ENCODE peak calls at places on chromosomes 6 and 20, in six cellular contexts. One of them, this sample, is unnamed.

GRCh38 chr6:8652710-8653109 is 217.4 kb upstream of the SLC35B3 start:
- DNase-seq in heart left ventricle: no peak
- DNase-seq in cardiac fibroblast: no peak
- DNase-seq in neural progenitor cell: no peak
- DNase-seq in HL-60: no peak
- DNase-seq in left ventricle myocardium inferior: no peak
- DNase-seq in this sample: no peak

GRCh38 chr6:139879823-139880356 is 505.4 kb upstream of the CITED2 start:
- DNase-seq in heart left ventricle: no peak
- DNase-seq in cardiac fibroblast: no peak
- DNase-seq in neural progenitor cell: no peak
- DNase-seq in HL-60: no peak
- DNase-seq in left ventricle myocardium inferior: no peak
- DNase-seq in this sample: no peak

GRCh38 chr6:13573669-13574110 is 711 bp upstream of the SIRT5 start:
- DNase-seq in heart left ventricle: peak
- DNase-seq in cardiac fibroblast: peak
- DNase-seq in neural progenitor cell: peak
- DNase-seq in HL-60: peak
- DNase-seq in left ventricle myocardium inferior: peak
- DNase-seq in this sample: no peak

GRCh38 chr6:1379026-1379809 is 10.2 kb upstream of the FOXF2 start:
- DNase-seq in heart left ventricle: no peak
- DNase-seq in cardiac fibroblast: no peak
- DNase-seq in neural progenitor cell: peak
- DNase-seq in HL-60: no peak
- DNase-seq in left ventricle myocardium inferior: no peak
- DNase-seq in this sample: peak

GRCh38 chr6:11645016-11645415 is 107.5 kb downstream of the TMEM170B start:
- DNase-seq in heart left ventricle: no peak
- DNase-seq in cardiac fibroblast: peak
- DNase-seq in neural progenitor cell: no peak
- DNase-seq in HL-60: no peak
- DNase-seq in left ventricle myocardium inferior: no peak
- DNase-seq in this sample: no peak

GRCh38 chr6:21587182-21587924 is 6.2 kb upstream of the SOX4 start:
- DNase-seq in heart left ventricle: peak
- DNase-seq in cardiac fibroblast: peak
- DNase-seq in neural progenitor cell: peak
- DNase-seq in HL-60: peak
- DNase-seq in left ventricle myocardium inferior: peak
- DNase-seq in this sample: peak

GRCh38 chr6:92495246-92495645 is 924.1 kb downstream of the EPHA7 start:
- DNase-seq in heart left ventricle: no peak
- DNase-seq in cardiac fibroblast: peak
- DNase-seq in neural progenitor cell: no peak
- DNase-seq in HL-60: no peak
- DNase-seq in left ventricle myocardium inferior: no peak
- DNase-seq in this sample: no peak

GRCh38 chr6:74654296-74654695 is 551.6 kb downstream of the COL12A1 start:
- DNase-seq in heart left ventricle: no peak
- DNase-seq in cardiac fibroblast: no peak
- DNase-seq in neural progenitor cell: no peak
- DNase-seq in HL-60: no peak
- DNase-seq in left ventricle myocardium inferior: no peak
- DNase-seq in this sample: no peak

GRCh38 chr20:11755071-11755881 is 162.4 kb upstream of the BTBD3 start:
- DNase-seq in heart left ventricle: no peak
- DNase-seq in cardiac fibroblast: peak
- DNase-seq in neural progenitor cell: peak
- DNase-seq in HL-60: no peak
- DNase-seq in left ventricle myocardium inferior: no peak
- DNase-seq in this sample: no peak

GRCh38 chr20:37729909-37730308 is 36.1 kb downstream of the CTNNBL1 start:
- DNase-seq in heart left ventricle: no peak
- DNase-seq in cardiac fibroblast: peak
- DNase-seq in neural progenitor cell: no peak
- DNase-seq in HL-60: no peak
- DNase-seq in left ventricle myocardium inferior: no peak
- DNase-seq in this sample: no peak

GRCh38 chr6:170459451-170459850 is 93.7 kb downstream of the PSMB1 start:
- DNase-seq in heart left ventricle: no peak
- DNase-seq in cardiac fibroblast: peak
- DNase-seq in neural progenitor cell: no peak
- DNase-seq in HL-60: no peak
- DNase-seq in left ventricle myocardium inferior: no peak
- DNase-seq in this sample: no peak

GRCh38 chr20:17533396-17533795 is 2.2 kb upstream of the BFSP1 start:
- DNase-seq in heart left ventricle: no peak
- DNase-seq in cardiac fibroblast: peak
- DNase-seq in neural progenitor cell: peak
- DNase-seq in HL-60: peak
- DNase-seq in left ventricle myocardium inferior: no peak
- DNase-seq in this sample: peak

GRCh38 chr6:150316936-150317335 is 51.9 kb upstream of the IYD start:
- DNase-seq in heart left ventricle: no peak
- DNase-seq in cardiac fibroblast: no peak
- DNase-seq in neural progenitor cell: no peak
- DNase-seq in HL-60: no peak
- DNase-seq in left ventricle myocardium inferior: no peak
- DNase-seq in this sample: no peak

GRCh38 chr6:9192405-9192909 is 757.1 kb upstream of the SLC35B3 start:
- DNase-seq in heart left ventricle: no peak
- DNase-seq in cardiac fibroblast: no peak
- DNase-seq in neural progenitor cell: no peak
- DNase-seq in HL-60: no peak
- DNase-seq in left ventricle myocardium inferior: no peak
- DNase-seq in this sample: no peak

GRCh38 chr6:40477246-40478126 is 109.7 kb downstream of the LRFN2 start:
- DNase-seq in heart left ventricle: no peak
- DNase-seq in cardiac fibroblast: no peak
- DNase-seq in neural progenitor cell: peak
- DNase-seq in HL-60: no peak
- DNase-seq in left ventricle myocardium inferior: no peak
- DNase-seq in this sample: peak

GRCh38 chr6:131061041-131061770 is 1.8 kb downstream of the EPB41L2 start:
- DNase-seq in heart left ventricle: no peak
- DNase-seq in cardiac fibroblast: peak
- DNase-seq in neural progenitor cell: peak
- DNase-seq in HL-60: no peak
- DNase-seq in left ventricle myocardium inferior: no peak
- DNase-seq in this sample: no peak

GRCh38 chr6:54366647-54367327 is 58.5 kb downstream of the TINAG start:
- DNase-seq in heart left ventricle: no peak
- DNase-seq in cardiac fibroblast: peak
- DNase-seq in neural progenitor cell: no peak
- DNase-seq in HL-60: no peak
- DNase-seq in left ventricle myocardium inferior: no peak
- DNase-seq in this sample: no peak

GRCh38 chr20:54535045-54535444 is 59.7 kb downstream of the DOK5 start:
- DNase-seq in heart left ventricle: no peak
- DNase-seq in cardiac fibroblast: no peak
- DNase-seq in neural progenitor cell: no peak
- DNase-seq in HL-60: peak
- DNase-seq in left ventricle myocardium inferior: no peak
- DNase-seq in this sample: no peak

GRCh38 chr6:42722497-42722896 is at the start of gene PRPH2:
- DNase-seq in heart left ventricle: no peak
- DNase-seq in cardiac fibroblast: no peak
- DNase-seq in neural progenitor cell: no peak
- DNase-seq in HL-60: no peak
- DNase-seq in left ventricle myocardium inferior: no peak
- DNase-seq in this sample: peak

GRCh38 chr20:16824664-16825063 is 76.5 kb downstream of the OTOR start:
- DNase-seq in heart left ventricle: no peak
- DNase-seq in cardiac fibroblast: no peak
- DNase-seq in neural progenitor cell: no peak
- DNase-seq in HL-60: no peak
- DNase-seq in left ventricle myocardium inferior: no peak
- DNase-seq in this sample: no peak

GRCh38 chr6:125789576-125790402 is 971 bp upstream of the NCOA7 start:
- DNase-seq in heart left ventricle: peak
- DNase-seq in cardiac fibroblast: peak
- DNase-seq in neural progenitor cell: peak
- DNase-seq in HL-60: peak
- DNase-seq in left ventricle myocardium inferior: peak
- DNase-seq in this sample: peak

GRCh38 chr20:4151342-4151741 is 136.0 kb upstream of the RNF24 start:
- DNase-seq in heart left ventricle: no peak
- DNase-seq in cardiac fibroblast: no peak
- DNase-seq in neural progenitor cell: no peak
- DNase-seq in HL-60: no peak
- DNase-seq in left ventricle myocardium inferior: no peak
- DNase-seq in this sample: no peak

GRCh38 chr6:161418458-161418945 is 144.6 kb upstream of the AGPAT4 start:
- DNase-seq in heart left ventricle: peak
- DNase-seq in cardiac fibroblast: peak
- DNase-seq in neural progenitor cell: peak
- DNase-seq in HL-60: peak
- DNase-seq in left ventricle myocardium inferior: no peak
- DNase-seq in this sample: peak

GRCh38 chr6:11427827-11428245 is 109.7 kb upstream of the TMEM170B start:
- DNase-seq in heart left ventricle: no peak
- DNase-seq in cardiac fibroblast: no peak
- DNase-seq in neural progenitor cell: no peak
- DNase-seq in HL-60: no peak
- DNase-seq in left ventricle myocardium inferior: no peak
- DNase-seq in this sample: no peak

GRCh38 chr6:170292778-170293164 is 1.9 kb upstream of the DLL1 start:
- DNase-seq in heart left ventricle: no peak
- DNase-seq in cardiac fibroblast: no peak
- DNase-seq in neural progenitor cell: peak
- DNase-seq in HL-60: no peak
- DNase-seq in left ventricle myocardium inferior: no peak
- DNase-seq in this sample: no peak

GRCh38 chr20:10111144-10111771 is 76.5 kb downstream of the ANKEF1 start:
- DNase-seq in heart left ventricle: no peak
- DNase-seq in cardiac fibroblast: no peak
- DNase-seq in neural progenitor cell: no peak
- DNase-seq in HL-60: no peak
- DNase-seq in left ventricle myocardium inferior: no peak
- DNase-seq in this sample: no peak

GRCh38 chr20:63471719-63472158 is 716 bp downstream of the KCNQ2 start:
- DNase-seq in heart left ventricle: no peak
- DNase-seq in cardiac fibroblast: no peak
- DNase-seq in neural progenitor cell: peak
- DNase-seq in HL-60: no peak
- DNase-seq in left ventricle myocardium inferior: no peak
- DNase-seq in this sample: no peak
- H3K4me3 ChIP-seq in heart left ventricle: no peak
- H3K4me3 ChIP-seq in cardiac fibroblast: no peak
- H3K4me3 ChIP-seq in neural progenitor cell: peak
- H3K4me3 ChIP-seq in HL-60: no peak
- H3K4me3 ChIP-seq in left ventricle myocardium inferior: peak
- H3K4me3 ChIP-seq in this sample: peak

GRCh38 chr6:151738960-151739359 is 68.5 kb upstream of the ESR1 start:
- DNase-seq in heart left ventricle: no peak
- DNase-seq in cardiac fibroblast: no peak
- DNase-seq in neural progenitor cell: no peak
- DNase-seq in HL-60: no peak
- DNase-seq in left ventricle myocardium inferior: no peak
- DNase-seq in this sample: no peak
- TF ChIP-seq CTCF in heart left ventricle: no peak
- TF ChIP-seq CTCF in cardiac fibroblast: no peak
- TF ChIP-seq CTCF in neural progenitor cell: no peak
- TF ChIP-seq CTCF in HL-60: no peak
- TF ChIP-seq CTCF in left ventricle myocardium inferior: no peak
- TF ChIP-seq CTCF in this sample: no peak

DNA sequence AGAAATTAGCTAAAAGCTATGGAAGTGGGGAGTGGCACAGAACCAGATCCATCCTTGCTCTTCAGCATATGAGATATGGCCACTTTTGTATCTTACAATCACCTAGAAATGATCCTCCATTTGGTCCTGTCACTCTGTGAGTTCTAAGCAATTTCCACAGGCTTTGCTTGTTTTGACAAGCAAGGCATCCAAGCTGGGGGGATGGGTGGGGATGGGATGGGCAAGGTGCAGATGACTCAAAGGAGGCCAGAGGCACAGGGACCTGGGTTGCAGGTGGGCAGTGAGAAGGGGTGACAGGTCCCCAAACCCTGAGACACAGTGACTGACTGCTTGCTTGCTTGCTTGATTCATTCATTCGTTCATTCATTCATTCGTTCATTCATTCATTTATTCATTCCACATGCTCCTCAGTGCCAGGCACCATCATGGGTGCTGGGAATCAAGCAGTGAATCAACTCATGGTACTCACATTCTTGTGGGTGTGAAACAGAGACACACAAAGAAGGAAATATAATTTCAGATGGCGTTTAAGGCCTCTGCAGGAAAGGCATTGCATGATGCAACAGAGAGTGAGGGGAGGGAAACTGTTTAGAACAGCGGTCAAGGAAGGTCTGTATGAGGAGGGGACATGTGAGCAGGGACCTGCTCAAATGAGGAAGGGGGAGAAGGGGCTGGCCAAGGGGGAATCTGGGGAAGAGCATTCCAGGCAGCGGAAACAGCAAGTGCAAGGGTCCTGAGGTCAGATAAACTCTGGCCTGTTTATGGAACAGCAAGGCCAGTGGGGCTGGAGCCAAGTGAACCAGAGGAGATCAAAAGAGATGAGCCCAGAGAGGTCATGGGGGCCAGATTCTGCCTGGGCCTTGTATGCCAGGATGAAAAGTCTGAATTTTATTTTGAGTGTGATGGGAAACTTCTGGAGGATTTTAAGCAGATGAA is 3.4 kb downstream of the KCNB1 start:
- DNase-seq in heart left ventricle: no peak
- DNase-seq in cardiac fibroblast: no peak
- DNase-seq in neural progenitor cell: no peak
- DNase-seq in HL-60: no peak
- DNase-seq in left ventricle myocardium inferior: no peak
- DNase-seq in this sample: no peak
- H3K4me3 ChIP-seq in heart left ventricle: no peak
- H3K4me3 ChIP-seq in cardiac fibroblast: no peak
- H3K4me3 ChIP-seq in neural progenitor cell: no peak
- H3K4me3 ChIP-seq in HL-60: no peak
- H3K4me3 ChIP-seq in left ventricle myocardium inferior: no peak
- H3K4me3 ChIP-seq in this sample: peak

GRCh38 chr6:72620866-72621242 is 1.0 kb upstream of the KCNQ5 start:
- DNase-seq in heart left ventricle: no peak
- DNase-seq in cardiac fibroblast: peak
- DNase-seq in neural progenitor cell: peak
- DNase-seq in HL-60: no peak
- DNase-seq in left ventricle myocardium inferior: no peak
- DNase-seq in this sample: peak

GRCh38 chr6:72621243-72622093 is at the start of gene KCNQ5:
- DNase-seq in heart left ventricle: peak
- DNase-seq in cardiac fibroblast: peak
- DNase-seq in neural progenitor cell: peak
- DNase-seq in HL-60: peak
- DNase-seq in left ventricle myocardium inferior: no peak
- DNase-seq in this sample: peak

GRCh38 chr6:72623808-72624207 is 1.9 kb downstream of the KCNQ5 start:
- DNase-seq in heart left ventricle: no peak
- DNase-seq in cardiac fibroblast: no peak
- DNase-seq in neural progenitor cell: no peak
- DNase-seq in HL-60: no peak
- DNase-seq in left ventricle myocardium inferior: no peak
- DNase-seq in this sample: no peak

GRCh38 chr6:72619883-72620696 is 1.8 kb upstream of the KCNQ5 start:
- DNase-seq in heart left ventricle: peak
- DNase-seq in cardiac fibroblast: peak
- DNase-seq in neural progenitor cell: peak
- DNase-seq in HL-60: peak
- DNase-seq in left ventricle myocardium inferior: peak
- DNase-seq in this sample: peak

GRCh38 chr6:72622094-72622540 is 253 bp downstream of the KCNQ5 start:
- DNase-seq in heart left ventricle: peak
- DNase-seq in cardiac fibroblast: peak
- DNase-seq in neural progenitor cell: peak
- DNase-seq in HL-60: peak
- DNase-seq in left ventricle myocardium inferior: no peak
- DNase-seq in this sample: peak
- TF ChIP-seq CTCF in heart left ventricle: no peak
- TF ChIP-seq CTCF in cardiac fibroblast: no peak
- TF ChIP-seq CTCF in neural progenitor cell: peak
- TF ChIP-seq CTCF in HL-60: no peak
- TF ChIP-seq CTCF in left ventricle myocardium inferior: peak
- TF ChIP-seq CTCF in this sample: peak